ENCODE peak calls at places on chromosome 22, in four cellular contexts. One of them, this sample, is unnamed.

GRCh38 chr22:49659924-49660315 is 167.8 kb downstream of the BRD1 start:
- DNase-seq in small intestine: no peak
- DNase-seq in IMR-90: no peak
- DNase-seq in ELR: no peak
- DNase-seq in this sample: no peak

GRCh38 chr22:36306227-36306626 is 53.3 kb downstream of the APOL1 start:
- DNase-seq in small intestine: no peak
- DNase-seq in IMR-90: no peak
- DNase-seq in ELR: no peak
- DNase-seq in this sample: no peak

GRCh38 chr22:32331236-32331917 is 26.3 kb upstream of the RFPL3 start:
- DNase-seq in ELR: no peak
- DNase-seq in IMR-90: no peak
- DNase-seq in small intestine: no peak
- DNase-seq in this sample: no peak

GRCh38 chr22:28016781-28017557 is 97.9 kb upstream of the PITPNB start:
- DNase-seq in ELR: no peak
- DNase-seq in small intestine: no peak
- DNase-seq in IMR-90: no peak
- DNase-seq in this sample: no peak

GRCh38 chr22:42724062-42724461 is 3.4 kb upstream of the A4GALT start:
- DNase-seq in IMR-90: no peak
- DNase-seq in ELR: no peak
- DNase-seq in small intestine: no peak
- DNase-seq in this sample: no peak

GRCh38 chr22:46514592-46515207 is 22.7 kb downstream of the CELSR1 start:
- DNase-seq in ELR: peak; percentile 85
- DNase-seq in small intestine: no peak
- DNase-seq in IMR-90: peak; percentile 69
- DNase-seq in this sample: no peak

GRCh38 chr22:27879923-27880322 is 39.1 kb downstream of the PITPNB start:
- DNase-seq in ELR: peak; percentile 75
- DNase-seq in IMR-90: peak; percentile 54
- DNase-seq in small intestine: no peak
- DNase-seq in this sample: no peak

GRCh38 chr22:30299322-30299721 is 10.0 kb upstream of the CASTOR1 start:
- DNase-seq in small intestine: no peak
- DNase-seq in IMR-90: no peak
- DNase-seq in ELR: no peak
- DNase-seq in this sample: no peak

GRCh38 chr22:30526656-30527055 is 19.9 kb downstream of the SEC14L6 start:
- DNase-seq in small intestine: no peak
- DNase-seq in IMR-90: no peak
- DNase-seq in ELR: no peak
- DNase-seq in this sample: no peak

GRCh38 chr22:46994265-46994664 is 231.8 kb downstream of the TBC1D22A start:
- DNase-seq in ELR: no peak
- DNase-seq in IMR-90: no peak
- DNase-seq in small intestine: no peak
- DNase-seq in this sample: no peak

GRCh38 chr22:32536352-32536751 is 61.7 kb downstream of the FBXO7 start:
- DNase-seq in small intestine: no peak
- DNase-seq in ELR: no peak
- DNase-seq in IMR-90: no peak
- DNase-seq in this sample: no peak

GRCh38 chr22:26817926-26818325 is 160.5 kb downstream of the MIAT start:
- DNase-seq in IMR-90: no peak
- DNase-seq in small intestine: no peak
- DNase-seq in ELR: no peak
- DNase-seq in this sample: no peak

GRCh38 chr22:36424901-36425579 is 37.3 kb upstream of the MYH9 start:
- DNase-seq in small intestine: no peak
- DNase-seq in IMR-90: no peak
- DNase-seq in ELR: no peak
- DNase-seq in this sample: no peak

GRCh38 chr22:42613869-42614268 is 814 bp downstream of the POLDIP3 start:
- DNase-seq in IMR-90: no peak
- DNase-seq in small intestine: peak; percentile 25
- DNase-seq in ELR: peak; percentile 51
- DNase-seq in this sample: no peak

GRCh38 chr22:39206491-39206890 is 38.3 kb downstream of the PDGFB start:
- DNase-seq in small intestine: no peak
- DNase-seq in ELR: no peak
- DNase-seq in IMR-90: no peak
- DNase-seq in this sample: no peak

GRCh38 chr22:20610757-20611156 is 103.3 kb downstream of the MED15 start:
- DNase-seq in ELR: no peak
- DNase-seq in small intestine: no peak
- DNase-seq in IMR-90: no peak
- DNase-seq in this sample: no peak

GRCh38 chr22:48331266-48331665 is 1496.4 kb downstream of the BRD1 start:
- DNase-seq in small intestine: no peak
- DNase-seq in ELR: no peak
- DNase-seq in IMR-90: no peak
- DNase-seq in this sample: no peak

GRCh38 chr22:44505796-44506354 is 7.8 kb upstream of the RTL6 start:
- DNase-seq in IMR-90: no peak
- DNase-seq in ELR: no peak
- DNase-seq in small intestine: no peak
- DNase-seq in this sample: no peak

GRCh38 chr22:19756288-19757128 is 4.1 kb upstream of the TBX1 start:
- DNase-seq in IMR-90: no peak
- DNase-seq in small intestine: peak; percentile 73
- DNase-seq in ELR: peak; percentile 64
- DNase-seq in this sample: peak; percentile 10

GRCh38 chr22:48356731-48357130 is 1470.9 kb downstream of the BRD1 start:
- DNase-seq in ELR: no peak
- DNase-seq in small intestine: no peak
- DNase-seq in IMR-90: no peak
- DNase-seq in this sample: no peak

GRCh38 chr22:37533995-37534394 is 14.8 kb upstream of the CARD10 start:
- DNase-seq in IMR-90: peak; percentile 88
- DNase-seq in ELR: peak; percentile 84
- DNase-seq in small intestine: no peak
- DNase-seq in this sample: no peak

GRCh38 chr22:48079505-48080295 is 1317.2 kb downstream of the TBC1D22A start:
- DNase-seq in small intestine: no peak
- DNase-seq in IMR-90: no peak
- DNase-seq in ELR: no peak
- DNase-seq in this sample: no peak

GRCh38 chr22:11616811-11617210 is 3911.2 kb upstream of the OR11H1 start:
- DNase-seq in small intestine: no peak
- DNase-seq in IMR-90: no peak
- DNase-seq in ELR: no peak
- DNase-seq in this sample: no peak

GRCh38 chr22:36075230-36075629 is 46.6 kb upstream of the RBFOX2 start:
- DNase-seq in ELR: no peak
- DNase-seq in IMR-90: no peak
- DNase-seq in small intestine: no peak
- DNase-seq in this sample: no peak

GRCh38 chr22:41922940-41923594 is 3.5 kb downstream of the TNFRSF13C start:
- DNase-seq in IMR-90: no peak
- DNase-seq in ELR: no peak
- DNase-seq in small intestine: no peak
- DNase-seq in this sample: no peak

GRCh38 chr22:49535527-49536125 is 292.0 kb downstream of the BRD1 start:
- DNase-seq in IMR-90: no peak
- DNase-seq in ELR: no peak
- DNase-seq in small intestine: no peak
- DNase-seq in this sample: no peak

GRCh38 chr22:32897400-32897799 is 95.9 kb downstream of the TIMP3 start:
- DNase-seq in ELR: peak; percentile 81
- DNase-seq in IMR-90: peak; percentile 43
- DNase-seq in small intestine: peak; percentile 6
- DNase-seq in this sample: no peak

This sample was measured in NCI-H1105.